ENCODE peak calls at places on chromosomes 4 and X, in five cellular contexts. One of them, this sample, is unnamed.

GRCh38 chrX:152307936-152308335 is 143.2 kb downstream of the GABRA3 start:
- DNase-seq in fibroblast of lung: no peak
- DNase-seq in progenitor cell of endocrine pancreas: no peak
- DNase-seq in stimulated activated CD4-positive, alpha-beta T cell treated with anti-CD3 and anti-CD28 coated beads, TNF-alpha, amount 100 ng/mL, for 48 hours: no peak
- DNase-seq in cardiac muscle cell: no peak
- DNase-seq in this sample: no peak

GRCh38 chrX:40104649-40105015 is 6.9 kb upstream of the BCOR start:
- DNase-seq in fibroblast of lung: peak; percentile 69
- DNase-seq in progenitor cell of endocrine pancreas: no peak
- DNase-seq in stimulated activated CD4-positive, alpha-beta T cell treated with anti-CD3 and anti-CD28 coated beads, TNF-alpha, amount 100 ng/mL, for 48 hours: no peak
- DNase-seq in cardiac muscle cell: peak; percentile 68
- DNase-seq in this sample: no peak

GRCh38 chrX:111008126-111008525 is 87.9 kb upstream of the PAK3 start:
- DNase-seq in fibroblast of lung: no peak
- DNase-seq in progenitor cell of endocrine pancreas: no peak
- DNase-seq in stimulated activated CD4-positive, alpha-beta T cell treated with anti-CD3 and anti-CD28 coated beads, TNF-alpha, amount 100 ng/mL, for 48 hours: no peak
- DNase-seq in cardiac muscle cell: no peak
- DNase-seq in this sample: no peak

GRCh38 chr4:173448919-173449641 is 50.2 kb upstream of the SCRG1 start:
- DNase-seq in fibroblast of lung: no peak
- DNase-seq in progenitor cell of endocrine pancreas: no peak
- DNase-seq in stimulated activated CD4-positive, alpha-beta T cell treated with anti-CD3 and anti-CD28 coated beads, TNF-alpha, amount 100 ng/mL, for 48 hours: no peak
- DNase-seq in cardiac muscle cell: peak; percentile 73
- DNase-seq in this sample: no peak

GRCh38 chrX:40877869-40878268 is 142.5 kb upstream of the MED14 start:
- DNase-seq in fibroblast of lung: peak; percentile 15
- DNase-seq in progenitor cell of endocrine pancreas: no peak
- DNase-seq in stimulated activated CD4-positive, alpha-beta T cell treated with anti-CD3 and anti-CD28 coated beads, TNF-alpha, amount 100 ng/mL, for 48 hours: no peak
- DNase-seq in cardiac muscle cell: no peak
- DNase-seq in this sample: no peak

GRCh38 chr4:25551608-25552007 is 104.0 kb upstream of the SLC34A2 start:
- DNase-seq in fibroblast of lung: no peak
- DNase-seq in progenitor cell of endocrine pancreas: no peak
- DNase-seq in stimulated activated CD4-positive, alpha-beta T cell treated with anti-CD3 and anti-CD28 coated beads, TNF-alpha, amount 100 ng/mL, for 48 hours: no peak
- DNase-seq in cardiac muscle cell: no peak
- DNase-seq in this sample: no peak

GRCh38 chr4:85901500-85901899 is 426.6 kb downstream of the ARHGAP24 start:
- DNase-seq in fibroblast of lung: peak; percentile 4
- DNase-seq in progenitor cell of endocrine pancreas: no peak
- DNase-seq in stimulated activated CD4-positive, alpha-beta T cell treated with anti-CD3 and anti-CD28 coated beads, TNF-alpha, amount 100 ng/mL, for 48 hours: no peak
- DNase-seq in cardiac muscle cell: no peak
- DNase-seq in this sample: no peak

GRCh38 chr4:80876810-80877209 is 153.7 kb upstream of the BMP3 start:
- DNase-seq in fibroblast of lung: peak; percentile 3
- DNase-seq in progenitor cell of endocrine pancreas: no peak
- DNase-seq in stimulated activated CD4-positive, alpha-beta T cell treated with anti-CD3 and anti-CD28 coated beads, TNF-alpha, amount 100 ng/mL, for 48 hours: no peak
- DNase-seq in cardiac muscle cell: no peak
- DNase-seq in this sample: no peak

GRCh38 chr4:185183622-185184281 is 20.0 kb downstream of the CFAP97 start:
- DNase-seq in fibroblast of lung: peak; percentile 81
- DNase-seq in progenitor cell of endocrine pancreas: peak; percentile 27
- DNase-seq in stimulated activated CD4-positive, alpha-beta T cell treated with anti-CD3 and anti-CD28 coated beads, TNF-alpha, amount 100 ng/mL, for 48 hours: peak; percentile 45
- DNase-seq in cardiac muscle cell: peak; percentile 97
- DNase-seq in this sample: peak; percentile 87

GRCh38 chr4:38314663-38315062 is 349.3 kb upstream of the KLF3 start:
- DNase-seq in fibroblast of lung: no peak
- DNase-seq in progenitor cell of endocrine pancreas: no peak
- DNase-seq in stimulated activated CD4-positive, alpha-beta T cell treated with anti-CD3 and anti-CD28 coated beads, TNF-alpha, amount 100 ng/mL, for 48 hours: no peak
- DNase-seq in cardiac muscle cell: no peak
- DNase-seq in this sample: no peak